ENCODE peak calls at places on chromosomes 1 and 21, in eight cellular contexts. D, W, T, I, Y, E, Z and P are unnamed samples.
A peak's percentile ranks its signal among the peaks of the same experiment; 100 is the strongest.

GRCh38 chr1:77370588-77371306 is 88.9 kb downstream of the AK5 start:
- DNase-seq in Z (peak; percentile 83), T (no peak), W (no peak), I (no peak), Y (no peak), D (peak; percentile 91), E (no peak), P (peak; percentile 99)

GRCh38 chr21:30072496-30072895 is 94.1 kb downstream of the CLDN17 start:
- DNase-seq in W (peak; percentile 42), I (peak; percentile 33), Y (no peak), Z (peak; percentile 18), D (peak; percentile 52), E (no peak), T (no peak), P (no peak)

GRCh38 chr1:57468661-57469523 is 45.0 kb upstream of the DAB1 start:
- DNase-seq in Z (peak; percentile 33), D (peak; percentile 81), I (no peak), T (no peak), E (peak; percentile 3), Y (no peak), W (no peak), P (no peak)

GRCh38 chr1:20654104-20654690 is 7.0 kb downstream of the DDOST start:
- DNase-seq in D (peak; percentile 83), W (no peak), T (no peak), Z (no peak), I (no peak), Y (no peak), E (peak; percentile 11), P (no peak)

GRCh38 chr1:196063307-196063706 is 544.9 kb downstream of the KCNT2 start:
- DNase-seq in Z (no peak), W (no peak), T (no peak), E (no peak), D (peak; percentile 35), I (no peak), Y (no peak), P (peak; percentile 12)

GRCh38 chr1:235087906-235088305 is 40.7 kb downstream of the TOMM20 start:
- DNase-seq in Y (no peak), T (no peak), Z (no peak), E (no peak), D (no peak), I (no peak), W (no peak), P (no peak)

GRCh38 chr1:73176902-73177301 is 894.6 kb upstream of the NEGR1 start:
- DNase-seq in Y (no peak), I (no peak), Z (no peak), D (no peak), E (no peak), T (no peak), W (no peak), P (no peak)

GRCh38 chr1:76374111-76374510 is 299.6 kb downstream of the ST6GALNAC3 start:
- DNase-seq in W (no peak), T (no peak), I (peak; percentile 56), E (no peak), Y (no peak), Z (no peak), D (no peak), P (peak; percentile 17)

GRCh38 chr21:37503848-37504467 is 137.4 kb downstream of the DYRK1A start:
- DNase-seq in T (no peak), I (no peak), D (peak; percentile 65), Y (peak; percentile 24), W (no peak), Z (peak; percentile 53), E (no peak), P (peak; percentile 72)

GRCh38 chr1:23459338-23459757 is 24.6 kb downstream of the ASAP3 start:
- DNase-seq in I (no peak), T (no peak), D (no peak), W (no peak), E (no peak), Y (no peak), Z (no peak), P (no peak)

GRCh38 chr1:65896721-65897120 is 104.0 kb downstream of the PDE4B start:
- DNase-seq in I (no peak), D (no peak), W (no peak), Y (no peak), T (no peak), Z (peak; percentile 22), E (no peak), P (peak; percentile 95)

GRCh38 chr1:22618056-22618455 is 18.4 kb upstream of the C1QA start:
- DNase-seq in Y (no peak), D (no peak), E (no peak), I (no peak), W (no peak), Z (no peak), T (no peak), P (no peak)

GRCh38 chr1:170395149-170395548 is 136.8 kb upstream of the GORAB start:
- DNase-seq in Z (no peak), I (no peak), E (no peak), Y (no peak), T (no peak), D (no peak), W (no peak), P (no peak)

GRCh38 chr1:245983294-245983967 is 523.6 kb downstream of the SMYD3 start:
- DNase-seq in I (no peak), Y (no peak), D (no peak), E (no peak), Z (no peak), T (no peak), W (no peak), P (no peak)

GRCh38 chr1:235831148-235831547 is 35.6 kb downstream of the LYST start:
- DNase-seq in W (no peak), T (no peak), Y (peak; percentile 12), D (peak; percentile 79), Z (peak; percentile 34), I (no peak), E (no peak), P (peak; percentile 65)

GRCh38 chr1:235106457-235106856 is 22.2 kb downstream of the TOMM20 start:
- DNase-seq in I (no peak), W (no peak), Z (no peak), D (no peak), T (no peak), E (no peak), Y (no peak), P (no peak)

GRCh38 chr1:106746448-106747085 is 309.9 kb upstream of the PRMT6 start:
- DNase-seq in W (no peak), E (no peak), T (no peak), I (peak; percentile 81), D (no peak), Z (no peak), Y (no peak), P (no peak)

GRCh38 chr1:55076356-55076755 is 37.0 kb downstream of the PCSK9 start:
- DNase-seq in E (no peak), W (no peak), T (no peak), I (no peak), Z (no peak), Y (no peak), D (no peak), P (no peak)

GRCh38 chr1:162552684-162553252 is 8.8 kb upstream of the UAP1 start:
- DNase-seq in W (no peak), Y (no peak), T (no peak), E (no peak), D (no peak), Z (no peak), I (no peak), P (no peak)

GRCh38 chr1:2590233-2591141 is 3.9 kb downstream of the PRXL2B start:
- DNase-seq in T (no peak), I (no peak), D (no peak), E (no peak), Z (no peak), Y (no peak), W (no peak), P (no peak)

GRCh38 chr1:59043796-59044195 is 253.1 kb upstream of the FGGY start:
- DNase-seq in D (peak; percentile 97), I (no peak), W (no peak), E (no peak), Z (peak; percentile 89), Y (no peak), T (no peak), P (peak; percentile 81)

GRCh38 chr1:213070399-213070798 is 19.4 kb downstream of the RPS6KC1 start:
- DNase-seq in W (no peak), Z (peak; percentile 58), T (no peak), E (no peak), I (no peak), Y (peak; percentile 33), D (peak; percentile 85), P (peak; percentile 90)

GRCh38 chr1:100404816-100405215 is 52.5 kb downstream of the CDC14A start:
- DNase-seq in Y (no peak), E (no peak), T (no peak), Z (peak; percentile 10), D (peak; percentile 10), W (no peak), I (no peak), P (peak; percentile 10)